ENCODE peak calls at places on chromosome 20, in ten cellular contexts. One of them, this sample, is unnamed.

GRCh38 chr20:55782861-55783260 is 222.5 kb downstream of the CBLN4 start:
- DNase-seq in heart left ventricle: no peak
- DNase-seq in H9: no peak
- DNase-seq in right lobe of liver: no peak
- DNase-seq in tibial nerve: no peak
- DNase-seq in CD8-positive, alpha-beta memory T cell: no peak
- DNase-seq in uterus: no peak
- DNase-seq in bronchial epithelial cell: no peak
- DNase-seq in neuronal stem cell: no peak
- DNase-seq in stomach: no peak
- DNase-seq in this sample: no peak

GRCh38 chr20:5658897-5659296 is 91.3 kb upstream of the SHLD1 start:
- DNase-seq in bronchial epithelial cell: peak; percentile 90
- DNase-seq in stomach: peak; percentile 29
- DNase-seq in neuronal stem cell: peak; percentile 9
- DNase-seq in CD8-positive, alpha-beta memory T cell: no peak
- DNase-seq in H9: no peak
- DNase-seq in uterus: peak; percentile 67
- DNase-seq in heart left ventricle: no peak
- DNase-seq in right lobe of liver: no peak
- DNase-seq in tibial nerve: peak; percentile 20
- DNase-seq in this sample: peak; percentile 86

GRCh38 chr20:45387274-45387673 is 9.1 kb upstream of the TP53TG5 start:
- DNase-seq in neuronal stem cell: no peak
- DNase-seq in bronchial epithelial cell: no peak
- DNase-seq in uterus: no peak
- DNase-seq in stomach: no peak
- DNase-seq in tibial nerve: no peak
- DNase-seq in heart left ventricle: no peak
- DNase-seq in CD8-positive, alpha-beta memory T cell: no peak
- DNase-seq in right lobe of liver: no peak
- DNase-seq in H9: no peak
- DNase-seq in this sample: no peak

GRCh38 chr20:53926428-53927028 is 143.9 kb downstream of the BCAS1 start:
- DNase-seq in stomach: peak; percentile 45
- DNase-seq in tibial nerve: no peak
- DNase-seq in H9: no peak
- DNase-seq in heart left ventricle: no peak
- DNase-seq in bronchial epithelial cell: peak; percentile 100
- DNase-seq in right lobe of liver: no peak
- DNase-seq in neuronal stem cell: no peak
- DNase-seq in CD8-positive, alpha-beta memory T cell: no peak
- DNase-seq in uterus: no peak
- DNase-seq in this sample: no peak

GRCh38 chr20:21548390-21549035 is 34.6 kb upstream of the NKX2-2 start:
- DNase-seq in CD8-positive, alpha-beta memory T cell: no peak
- DNase-seq in H9: no peak
- DNase-seq in bronchial epithelial cell: no peak
- DNase-seq in right lobe of liver: no peak
- DNase-seq in heart left ventricle: no peak
- DNase-seq in tibial nerve: no peak
- DNase-seq in stomach: no peak
- DNase-seq in neuronal stem cell: no peak
- DNase-seq in uterus: no peak
- DNase-seq in this sample: no peak

GRCh38 chr20:46681032-46681854 is 8.0 kb downstream of the TP53RK start:
- DNase-seq in stomach: peak; percentile 80
- DNase-seq in bronchial epithelial cell: peak; percentile 54
- DNase-seq in heart left ventricle: no peak
- DNase-seq in tibial nerve: peak; percentile 38
- DNase-seq in neuronal stem cell: peak; percentile 67
- DNase-seq in right lobe of liver: peak; percentile 67
- DNase-seq in uterus: peak; percentile 31
- DNase-seq in CD8-positive, alpha-beta memory T cell: peak; percentile 48
- DNase-seq in H9: peak; percentile 75
- DNase-seq in this sample: peak; percentile 87

GRCh38 chr20:4108495-4109306 is 93.3 kb upstream of the RNF24 start:
- DNase-seq in bronchial epithelial cell: peak; percentile 71
- DNase-seq in right lobe of liver: peak; percentile 63
- DNase-seq in neuronal stem cell: peak; percentile 71
- DNase-seq in tibial nerve: no peak
- DNase-seq in H9: peak; percentile 86
- DNase-seq in CD8-positive, alpha-beta memory T cell: peak; percentile 31
- DNase-seq in stomach: peak; percentile 69
- DNase-seq in uterus: peak; percentile 60
- DNase-seq in heart left ventricle: no peak
- DNase-seq in this sample: no peak

GRCh38 chr20:3165473-3166337 is 6.0 kb upstream of the FASTKD5 start:
- DNase-seq in heart left ventricle: peak; percentile 84
- DNase-seq in CD8-positive, alpha-beta memory T cell: no peak
- DNase-seq in uterus: peak; percentile 37
- DNase-seq in right lobe of liver: peak; percentile 61
- DNase-seq in tibial nerve: no peak
- DNase-seq in neuronal stem cell: no peak
- DNase-seq in H9: no peak
- DNase-seq in stomach: no peak
- DNase-seq in bronchial epithelial cell: no peak
- DNase-seq in this sample: peak; percentile 58

GRCh38 chr20:17609978-17610377 is 40.1 kb downstream of the DSTN start:
- DNase-seq in CD8-positive, alpha-beta memory T cell: no peak
- DNase-seq in stomach: no peak
- DNase-seq in right lobe of liver: no peak
- DNase-seq in tibial nerve: no peak
- DNase-seq in heart left ventricle: no peak
- DNase-seq in H9: no peak
- DNase-seq in bronchial epithelial cell: no peak
- DNase-seq in uterus: no peak
- DNase-seq in neuronal stem cell: no peak
- DNase-seq in this sample: no peak

GRCh38 chr20:63463400-63464288 is 8.8 kb downstream of the KCNQ2 start:
- DNase-seq in H9: no peak
- DNase-seq in uterus: no peak
- DNase-seq in tibial nerve: no peak
- DNase-seq in heart left ventricle: no peak
- DNase-seq in CD8-positive, alpha-beta memory T cell: no peak
- DNase-seq in right lobe of liver: no peak
- DNase-seq in stomach: no peak
- DNase-seq in neuronal stem cell: no peak
- DNase-seq in bronchial epithelial cell: no peak
- DNase-seq in this sample: no peak
- H3K27me3 ChIP-seq in H9: no peaks in the 10 kb centered on the region
- H3K27me3 ChIP-seq in uterus: no peaks in the 10 kb centered on the region
- H3K27me3 ChIP-seq in tibial nerve: no peaks in the 10 kb centered on the region
- H3K27me3 ChIP-seq in heart left ventricle: peaks cover 53% of the 10 kb centered on the region
- H3K27me3 ChIP-seq in CD8-positive, alpha-beta memory T cell: no peaks in the 10 kb centered on the region
- H3K27me3 ChIP-seq in right lobe of liver: no peaks in the 10 kb centered on the region
- H3K27me3 ChIP-seq in stomach: peaks cover 58% of the 10 kb centered on the region
- H3K27me3 ChIP-seq in neuronal stem cell: no peaks in the 10 kb centered on the region
- H3K27me3 ChIP-seq in bronchial epithelial cell: peaks cover 2% of the 10 kb centered on the region
- H3K27me3 ChIP-seq in this sample: no peaks in the 10 kb centered on the region

DNA sequence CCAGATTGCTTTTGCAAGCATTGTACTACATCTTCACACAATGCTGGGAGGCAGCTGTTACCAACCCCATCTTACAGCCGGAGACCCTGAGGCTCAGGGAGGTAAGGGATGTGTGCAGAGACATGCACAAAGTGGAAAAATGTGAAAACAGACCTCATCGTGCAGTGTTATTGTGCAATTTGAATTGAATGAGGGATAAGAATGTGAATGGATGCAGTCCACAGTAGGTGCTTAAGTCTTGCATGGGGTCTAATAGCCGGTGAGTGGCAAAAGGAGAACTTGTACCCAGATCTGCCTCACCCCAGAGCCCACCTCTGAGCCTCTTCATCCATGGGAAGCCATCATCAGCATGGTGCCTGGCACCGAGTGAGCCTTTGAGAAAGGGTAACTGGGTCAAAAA is 42.1 kb downstream of the SLC52A3 start:
- DNase-seq in tibial nerve: no peak
- DNase-seq in H9: no peak
- DNase-seq in stomach: no peak
- DNase-seq in right lobe of liver: no peak
- DNase-seq in neuronal stem cell: no peak
- DNase-seq in heart left ventricle: no peak
- DNase-seq in uterus: no peak
- DNase-seq in CD8-positive, alpha-beta memory T cell: no peak
- DNase-seq in bronchial epithelial cell: no peak
- DNase-seq in this sample: no peak
- H3K27me3 ChIP-seq in tibial nerve: no peaks in the 10 kb centered on the region
- H3K27me3 ChIP-seq in H9: no peaks in the 10 kb centered on the region
- H3K27me3 ChIP-seq in stomach: peaks cover 49% of the 10 kb centered on the region
- H3K27me3 ChIP-seq in right lobe of liver: peaks cover 7% of the 10 kb centered on the region
- H3K27me3 ChIP-seq in neuronal stem cell: peaks cover 20% of the 10 kb centered on the region
- H3K27me3 ChIP-seq in heart left ventricle: peaks cover 8% of the 10 kb centered on the region
- H3K27me3 ChIP-seq in uterus: peaks cover 5% of the 10 kb centered on the region
- H3K27me3 ChIP-seq in CD8-positive, alpha-beta memory T cell: peaks cover 5% of the 10 kb centered on the region
- H3K27me3 ChIP-seq in bronchial epithelial cell: peaks cover 9% of the 10 kb centered on the region
- H3K27me3 ChIP-seq in this sample: peaks cover 18% of the 10 kb centered on the region

GRCh38 chr20:13753436-13754036 is 31.2 kb downstream of the ESF1 start:
- DNase-seq in H9: no peak
- DNase-seq in heart left ventricle: no peak
- DNase-seq in neuronal stem cell: no peak
- DNase-seq in CD8-positive, alpha-beta memory T cell: no peak
- DNase-seq in uterus: no peak
- DNase-seq in stomach: no peak
- DNase-seq in bronchial epithelial cell: no peak
- DNase-seq in right lobe of liver: no peak
- DNase-seq in tibial nerve: no peak
- DNase-seq in this sample: no peak

GRCh38 chr20:13755809-13756208 is 28.9 kb downstream of the ESF1 start:
- DNase-seq in CD8-positive, alpha-beta memory T cell: no peak
- DNase-seq in neuronal stem cell: no peak
- DNase-seq in H9: no peak
- DNase-seq in uterus: no peak
- DNase-seq in tibial nerve: no peak
- DNase-seq in right lobe of liver: no peak
- DNase-seq in bronchial epithelial cell: no peak
- DNase-seq in heart left ventricle: no peak
- DNase-seq in stomach: no peak
- DNase-seq in this sample: no peak

GRCh38 chr20:13756551-13756950 is 28.2 kb downstream of the ESF1 start:
- DNase-seq in H9: no peak
- DNase-seq in neuronal stem cell: no peak
- DNase-seq in heart left ventricle: no peak
- DNase-seq in right lobe of liver: no peak
- DNase-seq in stomach: no peak
- DNase-seq in bronchial epithelial cell: peak; percentile 62
- DNase-seq in uterus: no peak
- DNase-seq in CD8-positive, alpha-beta memory T cell: no peak
- DNase-seq in tibial nerve: no peak
- DNase-seq in this sample: no peak

GRCh38 chr20:13758884-13759283 is 25.8 kb downstream of the ESF1 start:
- DNase-seq in neuronal stem cell: no peak
- DNase-seq in uterus: no peak
- DNase-seq in bronchial epithelial cell: no peak
- DNase-seq in tibial nerve: no peak
- DNase-seq in stomach: no peak
- DNase-seq in CD8-positive, alpha-beta memory T cell: no peak
- DNase-seq in right lobe of liver: no peak
- DNase-seq in H9: no peak
- DNase-seq in heart left ventricle: no peak
- DNase-seq in this sample: no peak
- H3K27me3 ChIP-seq in neuronal stem cell: no peaks in the 10 kb centered on the region
- H3K27me3 ChIP-seq in uterus: no peaks in the 10 kb centered on the region
- H3K27me3 ChIP-seq in bronchial epithelial cell: no peaks in the 10 kb centered on the region
- H3K27me3 ChIP-seq in tibial nerve: no peaks in the 10 kb centered on the region
- H3K27me3 ChIP-seq in stomach: no peaks in the 10 kb centered on the region
- H3K27me3 ChIP-seq in CD8-positive, alpha-beta memory T cell: no peaks in the 10 kb centered on the region
- H3K27me3 ChIP-seq in right lobe of liver: no peaks in the 10 kb centered on the region
- H3K27me3 ChIP-seq in H9: no peaks in the 10 kb centered on the region
- H3K27me3 ChIP-seq in heart left ventricle: no peaks in the 10 kb centered on the region
- H3K27me3 ChIP-seq in this sample: no peaks in the 10 kb centered on the region

GRCh38 chr20:58024241-58024721 is 204.2 kb downstream of the ANKRD60 start:
- DNase-seq in uterus: no peak
- DNase-seq in stomach: no peak
- DNase-seq in bronchial epithelial cell: no peak
- DNase-seq in tibial nerve: no peak
- DNase-seq in right lobe of liver: no peak
- DNase-seq in H9: no peak
- DNase-seq in neuronal stem cell: no peak
- DNase-seq in CD8-positive, alpha-beta memory T cell: no peak
- DNase-seq in heart left ventricle: no peak
- DNase-seq in this sample: no peak

GRCh38 chr20:58022711-58023110 is 205.7 kb downstream of the ANKRD60 start:
- DNase-seq in neuronal stem cell: no peak
- DNase-seq in right lobe of liver: peak; percentile 8
- DNase-seq in heart left ventricle: no peak
- DNase-seq in stomach: no peak
- DNase-seq in CD8-positive, alpha-beta memory T cell: no peak
- DNase-seq in bronchial epithelial cell: no peak
- DNase-seq in uterus: no peak
- DNase-seq in tibial nerve: no peak
- DNase-seq in H9: no peak
- DNase-seq in this sample: no peak

GRCh38 chr20:58021481-58021880 is 207.0 kb downstream of the ANKRD60 start:
- DNase-seq in right lobe of liver: peak; percentile 49
- DNase-seq in tibial nerve: peak; percentile 37
- DNase-seq in H9: peak; percentile 50
- DNase-seq in neuronal stem cell: no peak
- DNase-seq in stomach: no peak
- DNase-seq in CD8-positive, alpha-beta memory T cell: no peak
- DNase-seq in bronchial epithelial cell: no peak
- DNase-seq in heart left ventricle: no peak
- DNase-seq in uterus: peak; percentile 57
- DNase-seq in this sample: no peak

GRCh38 chr20:58023781-58024180 is 204.7 kb downstream of the ANKRD60 start:
- DNase-seq in tibial nerve: no peak
- DNase-seq in right lobe of liver: no peak
- DNase-seq in neuronal stem cell: no peak
- DNase-seq in stomach: no peak
- DNase-seq in H9: no peak
- DNase-seq in heart left ventricle: no peak
- DNase-seq in uterus: no peak
- DNase-seq in bronchial epithelial cell: no peak
- DNase-seq in CD8-positive, alpha-beta memory T cell: no peak
- DNase-seq in this sample: no peak

DNA sequence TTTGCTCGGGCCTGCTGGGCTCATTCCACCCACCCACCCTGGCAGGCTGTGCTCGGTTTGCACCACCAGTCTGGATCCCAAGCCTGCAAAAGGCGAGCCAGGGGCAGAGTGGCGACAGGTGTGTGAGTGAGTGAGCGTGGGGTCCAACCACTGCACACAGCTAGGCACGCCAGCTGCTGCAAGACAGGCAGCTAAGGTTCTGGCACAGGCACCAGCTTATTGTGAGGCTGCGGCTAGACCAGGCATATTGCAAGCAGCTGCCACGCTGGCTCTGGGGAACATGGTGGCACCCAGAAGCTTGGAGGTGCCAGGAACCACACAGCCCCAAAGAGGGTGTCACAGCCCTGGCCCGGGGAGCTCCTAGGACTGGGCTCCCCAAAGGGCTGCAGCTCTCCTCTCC is 205.1 kb downstream of the ANKRD60 start:
- DNase-seq in heart left ventricle: no peak
- DNase-seq in stomach: no peak
- DNase-seq in uterus: no peak
- DNase-seq in bronchial epithelial cell: no peak
- DNase-seq in right lobe of liver: peak; percentile 34
- DNase-seq in CD8-positive, alpha-beta memory T cell: no peak
- DNase-seq in neuronal stem cell: no peak
- DNase-seq in H9: no peak
- DNase-seq in tibial nerve: no peak
- DNase-seq in this sample: no peak
- H3K27me3 ChIP-seq in heart left ventricle: no peaks in the 10 kb centered on the region
- H3K27me3 ChIP-seq in stomach: no peaks in the 10 kb centered on the region
- H3K27me3 ChIP-seq in uterus: no peaks in the 10 kb centered on the region
- H3K27me3 ChIP-seq in bronchial epithelial cell: no peaks in the 10 kb centered on the region
- H3K27me3 ChIP-seq in right lobe of liver: no peaks in the 10 kb centered on the region
- H3K27me3 ChIP-seq in CD8-positive, alpha-beta memory T cell: no peaks in the 10 kb centered on the region
- H3K27me3 ChIP-seq in neuronal stem cell: peaks cover 2% of the 10 kb centered on the region
- H3K27me3 ChIP-seq in H9: no peaks in the 10 kb centered on the region
- H3K27me3 ChIP-seq in tibial nerve: no peaks in the 10 kb centered on the region
- H3K27me3 ChIP-seq in this sample: no peaks in the 10 kb centered on the region

GRCh38 chr20:24470782-24471582 is 1.6 kb downstream of the SYNDIG1 start:
- DNase-seq in tibial nerve: no peak
- DNase-seq in heart left ventricle: no peak
- DNase-seq in uterus: no peak
- DNase-seq in stomach: no peak
- DNase-seq in right lobe of liver: no peak
- DNase-seq in bronchial epithelial cell: no peak
- DNase-seq in H9: peak; percentile 50
- DNase-seq in CD8-positive, alpha-beta memory T cell: no peak
- DNase-seq in neuronal stem cell: peak; percentile 15
- DNase-seq in this sample: no peak
- H3K27me3 ChIP-seq in tibial nerve: no peaks in the 10 kb centered on the region
- H3K27me3 ChIP-seq in heart left ventricle: peaks cover 16% of the 10 kb centered on the region
- H3K27me3 ChIP-seq in uterus: no peaks in the 10 kb centered on the region
- H3K27me3 ChIP-seq in stomach: peaks cover 28% of the 10 kb centered on the region
- H3K27me3 ChIP-seq in right lobe of liver: peaks cover 23% of the 10 kb centered on the region
- H3K27me3 ChIP-seq in bronchial epithelial cell: peaks cover 21% of the 10 kb centered on the region
- H3K27me3 ChIP-seq in H9: peaks cover 11% of the 10 kb centered on the region
- H3K27me3 ChIP-seq in CD8-positive, alpha-beta memory T cell: peaks cover 6% of the 10 kb centered on the region
- H3K27me3 ChIP-seq in neuronal stem cell: peaks cover 13% of the 10 kb centered on the region
- H3K27me3 ChIP-seq in this sample: peaks cover 21% of the 10 kb centered on the region

This sample was measured in Peyer's patch.